ENCODE peak calls at places on chromosomes 6 and 20, in six cellular contexts. R is GM12878, L is endothelial cell of umbilical vein, B is A549, V is K562, G is HepG2. H is an unnamed sample.

GRCh38 chr6:51266569-51266968 is 447.9 kb downstream of the TFAP2B start:
- DNase-seq in B (no peak), G (no peak), R (no peak), V (no peak), L (no peak), H (no peak)

GRCh38 chr20:32157611-32158010 is 48.1 kb downstream of the TM9SF4 start:
- DNase-seq in B (no peak), G (no peak), R (no peak), L (no peak), V (no peak), H (no peak)

GRCh38 chr20:63120286-63121090 is 95.4 kb downstream of the YTHDF1 start:
- DNase-seq in G (no peak), V (no peak), B (no peak), R (no peak), L (no peak), H (no peak)

GRCh38 chr20:50259705-50260479 is 69.3 kb downstream of the CEBPB start:
- DNase-seq in B (no peak), R (no peak), V (no peak), G (no peak), L (no peak), H (no peak)

GRCh38 chr20:57596998-57597939 is 23.0 kb downstream of the ZBP1 start:
- DNase-seq in L (peak), R (no peak), V (peak), G (peak), B (peak), H (peak)

GRCh38 chr20:46317685-46318177 is 9.4 kb upstream of the CDH22 start:
- DNase-seq in B (no peak), G (no peak), V (no peak), L (no peak), R (no peak), H (no peak)

GRCh38 chr6:31572041-31572911 is at the start of gene LTA:
- DNase-seq in L (no peak), G (no peak), B (no peak), R (no peak), V (no peak), H (no peak)

GRCh38 chr6:27865952-27866369 is 46.2 kb downstream of the OR2B2 start:
- DNase-seq in V (no peak), G (no peak), R (no peak), L (no peak), B (no peak), H (peak)

GRCh38 chr20:57749861-57750260 is 40.0 kb upstream of the PMEPA1 start:
- DNase-seq in R (no peak), B (no peak), L (peak), G (no peak), V (no peak), H (no peak)

GRCh38 chr6:69937402-69938131 is 71.2 kb downstream of the COL19A1 start:
- DNase-seq in R (no peak), B (no peak), G (no peak), V (no peak), L (no peak), H (no peak)

GRCh38 chr6:127205031-127205430 is 61.6 kb upstream of the RNF146 start:
- DNase-seq in L (no peak), G (no peak), B (no peak), V (no peak), R (no peak), H (no peak)

GRCh38 chr20:43969501-43969900 is 54.8 kb downstream of the TOX2 start:
- DNase-seq in L (no peak), G (no peak), B (no peak), V (no peak), R (no peak), H (no peak)

GRCh38 chr6:168874637-168875036 is 379.0 kb downstream of the THBS2 start:
- DNase-seq in V (no peak), L (no peak), G (no peak), R (no peak), B (no peak), H (no peak)

GRCh38 chr6:134446228-134446848 is 128.4 kb upstream of the SGK1 start:
- DNase-seq in R (no peak), V (no peak), B (no peak), L (no peak), G (no peak), H (no peak)

DNA sequence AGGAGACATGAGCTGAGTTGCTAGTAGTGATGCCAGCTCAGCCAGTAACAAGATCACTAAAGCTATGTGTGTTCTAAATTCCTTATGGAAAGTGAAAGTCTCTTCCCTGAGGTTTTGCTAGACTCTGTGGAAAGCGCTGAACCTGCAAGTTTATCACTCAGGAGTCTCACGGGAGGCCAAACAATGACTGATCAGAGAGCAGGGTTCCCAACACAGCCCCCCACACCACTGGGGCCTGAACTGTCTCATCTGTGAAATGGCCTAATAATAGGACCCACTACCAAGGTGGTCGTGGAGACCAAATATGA is 19.9 kb downstream of the ACSS1 start:
- DNase-seq in V (no peak), B (no peak), L (no peak), G (no peak), R (no peak), H (no peak)
- TF ChIP-seq POLR2A in V (no peak), B (no peak), L (no peak), G (no peak), R (no peak), H (no peak)

DNA sequence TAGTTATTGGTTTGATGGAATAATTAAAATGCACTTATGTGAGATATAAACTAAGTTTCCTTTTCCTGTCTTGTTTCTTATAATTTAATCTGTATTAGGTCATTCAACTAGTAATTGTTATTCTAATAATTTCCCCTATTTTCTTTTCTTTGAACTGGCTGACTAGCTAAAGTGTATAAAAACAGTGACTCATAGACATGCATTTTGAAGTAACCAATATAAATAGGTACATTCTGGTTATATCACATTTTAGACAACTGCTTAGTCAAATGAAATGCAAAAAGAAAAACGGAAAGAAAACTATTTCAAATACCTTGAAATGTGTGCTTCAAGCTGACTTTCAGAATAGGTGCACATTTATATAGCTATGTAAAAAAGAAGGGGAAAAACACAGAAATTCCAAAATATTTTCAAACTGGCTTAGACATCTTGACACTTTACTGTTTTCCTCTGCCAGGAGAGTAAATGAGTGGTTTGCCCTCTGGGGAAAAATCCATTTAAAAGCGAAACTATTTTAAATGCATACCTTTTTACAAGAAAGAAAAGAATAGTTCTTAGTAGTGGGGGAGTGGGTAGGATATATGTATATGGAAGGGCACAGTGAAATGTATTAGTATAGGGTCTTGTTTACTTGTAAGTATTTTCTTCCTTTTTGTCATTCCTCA is 28.3 kb downstream of the KCNQ5 start:
- DNase-seq in B (no peak), R (no peak), V (no peak), G (no peak), L (peak), H (no peak)
- TF ChIP-seq MYC in B (no peak), R (no peak), V (no peak), G (no peak), L (no peak), H (no peak)

GRCh38 chr6:147132889-147133288 is 71.3 kb upstream of the STXBP5 start:
- DNase-seq in R (no peak), B (no peak), L (no peak), G (no peak), V (no peak), H (no peak)
- TF ChIP-seq POLR2A in R (no peak), B (no peak), L (no peak), G (no peak), V (no peak), H (no peak)

GRCh38 chr6:139711714-139712585 is 337.5 kb upstream of the CITED2 start:
- DNase-seq in V (no peak), L (no peak), G (no peak), B (no peak), R (no peak), H (no peak)
- TF ChIP-seq MYC in V (no peak), L (no peak), G (no peak), B (no peak), R (no peak), H (no peak)

GRCh38 chr6:39464067-39464466 is 141.6 kb upstream of the KCNK16 start:
- DNase-seq in G (no peak), L (no peak), R (no peak), B (no peak), V (no peak), H (no peak)
- TF ChIP-seq POLR2A in G (no peak), L (no peak), R (no peak), B (no peak), V (no peak), H (no peak)

GRCh38 chr6:106099235-106099537 is 13.1 kb downstream of the PRDM1 start:
- DNase-seq in G (no peak), V (no peak), L (no peak), B (no peak), R (no peak), H (no peak)

GRCh38 chr6:106098383-106099234 is 12.5 kb downstream of the PRDM1 start:
- DNase-seq in B (no peak), G (no peak), L (peak), R (peak), V (peak), H (peak)

GRCh38 chr6:106100755-106101154 is 14.6 kb downstream of the PRDM1 start:
- DNase-seq in B (no peak), G (no peak), V (no peak), L (no peak), R (no peak), H (no peak)

GRCh38 chr6:106094964-106095335 is 8.8 kb downstream of the PRDM1 start:
- DNase-seq in L (no peak), B (no peak), G (no peak), V (no peak), R (no peak), H (no peak)

DNA sequence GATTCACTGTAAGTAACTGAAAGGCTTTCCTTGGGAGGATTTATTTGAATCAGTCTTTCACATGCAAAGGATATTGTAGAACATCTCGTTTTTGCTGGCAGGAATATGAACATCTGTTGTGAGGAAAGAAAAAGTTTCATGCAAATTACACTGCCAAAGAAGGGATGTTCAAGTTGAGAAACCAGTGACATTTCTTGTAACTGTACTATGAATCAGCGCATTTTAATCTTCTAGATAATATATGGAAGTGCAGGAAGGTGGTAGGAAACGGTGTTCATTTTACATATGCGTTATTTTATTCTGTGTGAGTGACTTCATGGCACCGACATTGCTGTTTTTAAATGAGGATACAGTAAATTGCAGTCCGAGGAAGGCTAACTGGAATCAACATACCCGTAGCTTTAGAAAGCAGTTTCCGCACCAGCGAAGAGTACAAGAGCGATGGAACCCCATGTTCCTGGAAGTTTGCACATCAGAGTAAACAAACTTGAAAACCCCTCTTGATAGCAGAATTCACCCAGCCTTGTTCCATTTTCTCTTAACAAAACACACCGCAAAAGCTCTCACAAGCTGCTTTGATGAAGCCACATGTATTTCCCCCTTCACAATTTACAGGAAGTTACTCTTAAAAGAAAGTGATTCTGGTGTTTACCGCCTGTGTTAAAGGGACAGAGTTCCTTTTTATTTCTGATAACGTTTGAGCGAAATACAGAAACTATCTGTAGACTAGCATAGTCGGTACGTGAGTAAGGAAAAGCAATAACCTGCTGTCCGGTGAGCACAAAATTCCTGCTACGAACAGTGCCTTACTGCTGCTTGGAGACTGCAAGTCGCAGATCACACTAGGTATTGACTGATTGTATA is 11.5 kb downstream of the PRDM1 start:
- DNase-seq in G (no peak), L (peak), B (no peak), V (no peak), R (peak), H (peak)
- TF ChIP-seq MYC in G (no peak), L (no peak), B (no peak), V (no peak), R (no peak), H (peak)

H was measured in NB4.